ENCODE peak calls at places on chromosome 21, in nine cellular contexts. One of them, this sample, is unnamed.

GRCh38 chr21:28938726-28939125 is 54.0 kb downstream of the LTN1 start:
- DNase-seq in activated gamma-delta T cell treated with Interleukin-2 at 50 U/mL for 16 hours: no peak
- DNase-seq in fibroblast of the aortic adventitia: no peak
- DNase-seq in esophagus squamous epithelium: no peak
- DNase-seq in central memory CD4-positive, alpha-beta T cell: no peak
- DNase-seq in Ammon's horn: no peak
- DNase-seq in renal cortical epithelial cell: no peak
- DNase-seq in stimulated activated CD4-positive, alpha-beta T cell treated with anti-CD3 and anti-CD28 coated beads, TNF-alpha, amount 100 ng/mL, for 24 hours: no peak
- DNase-seq in PC-3: no peak
- DNase-seq in this sample: no peak

GRCh38 chr21:37475186-37475868 is 108.8 kb downstream of the DYRK1A start:
- DNase-seq in activated gamma-delta T cell treated with Interleukin-2 at 50 U/mL for 16 hours: no peak
- DNase-seq in fibroblast of the aortic adventitia: no peak
- DNase-seq in esophagus squamous epithelium: no peak
- DNase-seq in central memory CD4-positive, alpha-beta T cell: no peak
- DNase-seq in Ammon's horn: no peak
- DNase-seq in renal cortical epithelial cell: no peak
- DNase-seq in stimulated activated CD4-positive, alpha-beta T cell treated with anti-CD3 and anti-CD28 coated beads, TNF-alpha, amount 100 ng/mL, for 24 hours: no peak
- DNase-seq in PC-3: no peak
- DNase-seq in this sample: no peak

GRCh38 chr21:34653522-34653921 is 15.3 kb upstream of the CLIC6 start:
- DNase-seq in activated gamma-delta T cell treated with Interleukin-2 at 50 U/mL for 16 hours: no peak
- DNase-seq in fibroblast of the aortic adventitia: no peak
- DNase-seq in esophagus squamous epithelium: no peak
- DNase-seq in central memory CD4-positive, alpha-beta T cell: no peak
- DNase-seq in Ammon's horn: no peak
- DNase-seq in renal cortical epithelial cell: no peak
- DNase-seq in stimulated activated CD4-positive, alpha-beta T cell treated with anti-CD3 and anti-CD28 coated beads, TNF-alpha, amount 100 ng/mL, for 24 hours: no peak
- DNase-seq in PC-3: no peak
- DNase-seq in this sample: no peak

GRCh38 chr21:43900690-43901089 is 35.7 kb downstream of the AGPAT3 start:
- DNase-seq in activated gamma-delta T cell treated with Interleukin-2 at 50 U/mL for 16 hours: no peak
- DNase-seq in fibroblast of the aortic adventitia: no peak
- DNase-seq in esophagus squamous epithelium: no peak
- DNase-seq in central memory CD4-positive, alpha-beta T cell: no peak
- DNase-seq in Ammon's horn: no peak
- DNase-seq in renal cortical epithelial cell: no peak
- DNase-seq in stimulated activated CD4-positive, alpha-beta T cell treated with anti-CD3 and anti-CD28 coated beads, TNF-alpha, amount 100 ng/mL, for 24 hours: no peak
- DNase-seq in PC-3: no peak
- DNase-seq in this sample: no peak

GRCh38 chr21:37562920-37563640 is 196.5 kb downstream of the DYRK1A start:
- DNase-seq in activated gamma-delta T cell treated with Interleukin-2 at 50 U/mL for 16 hours: peak; percentile 11
- DNase-seq in fibroblast of the aortic adventitia: no peak
- DNase-seq in esophagus squamous epithelium: no peak
- DNase-seq in central memory CD4-positive, alpha-beta T cell: no peak
- DNase-seq in Ammon's horn: no peak
- DNase-seq in renal cortical epithelial cell: no peak
- DNase-seq in stimulated activated CD4-positive, alpha-beta T cell treated with anti-CD3 and anti-CD28 coated beads, TNF-alpha, amount 100 ng/mL, for 24 hours: no peak
- DNase-seq in PC-3: no peak
- DNase-seq in this sample: no peak

GRCh38 chr21:41482321-41482720 is 25.6 kb downstream of the TMPRSS2 start:
- DNase-seq in activated gamma-delta T cell treated with Interleukin-2 at 50 U/mL for 16 hours: no peak
- DNase-seq in fibroblast of the aortic adventitia: peak; percentile 18
- DNase-seq in esophagus squamous epithelium: no peak
- DNase-seq in central memory CD4-positive, alpha-beta T cell: no peak
- DNase-seq in Ammon's horn: no peak
- DNase-seq in renal cortical epithelial cell: peak; percentile 82
- DNase-seq in stimulated activated CD4-positive, alpha-beta T cell treated with anti-CD3 and anti-CD28 coated beads, TNF-alpha, amount 100 ng/mL, for 24 hours: no peak
- DNase-seq in PC-3: peak; percentile 40
- DNase-seq in this sample: no peak

GRCh38 chr21:44520326-44521300 is 19.4 kb downstream of the KRTAP10-1 start:
- DNase-seq in activated gamma-delta T cell treated with Interleukin-2 at 50 U/mL for 16 hours: no peak
- DNase-seq in fibroblast of the aortic adventitia: no peak
- DNase-seq in esophagus squamous epithelium: no peak
- DNase-seq in central memory CD4-positive, alpha-beta T cell: no peak
- DNase-seq in Ammon's horn: no peak
- DNase-seq in renal cortical epithelial cell: no peak
- DNase-seq in stimulated activated CD4-positive, alpha-beta T cell treated with anti-CD3 and anti-CD28 coated beads, TNF-alpha, amount 100 ng/mL, for 24 hours: no peak
- DNase-seq in PC-3: no peak
- DNase-seq in this sample: no peak

GRCh38 chr21:28215214-28215954 is 777.3 kb downstream of the LTN1 start:
- DNase-seq in activated gamma-delta T cell treated with Interleukin-2 at 50 U/mL for 16 hours: no peak
- DNase-seq in fibroblast of the aortic adventitia: peak; percentile 94
- DNase-seq in esophagus squamous epithelium: no peak
- DNase-seq in central memory CD4-positive, alpha-beta T cell: no peak
- DNase-seq in Ammon's horn: no peak
- DNase-seq in renal cortical epithelial cell: no peak
- DNase-seq in stimulated activated CD4-positive, alpha-beta T cell treated with anti-CD3 and anti-CD28 coated beads, TNF-alpha, amount 100 ng/mL, for 24 hours: no peak
- DNase-seq in PC-3: peak; percentile 92
- DNase-seq in this sample: no peak

GRCh38 chr21:43923391-43923790 is 58.4 kb downstream of the AGPAT3 start:
- DNase-seq in activated gamma-delta T cell treated with Interleukin-2 at 50 U/mL for 16 hours: no peak
- DNase-seq in fibroblast of the aortic adventitia: no peak
- DNase-seq in esophagus squamous epithelium: no peak
- DNase-seq in central memory CD4-positive, alpha-beta T cell: no peak
- DNase-seq in Ammon's horn: peak; percentile 73
- DNase-seq in renal cortical epithelial cell: peak; percentile 78
- DNase-seq in stimulated activated CD4-positive, alpha-beta T cell treated with anti-CD3 and anti-CD28 coated beads, TNF-alpha, amount 100 ng/mL, for 24 hours: no peak
- DNase-seq in PC-3: no peak
- DNase-seq in this sample: no peak

GRCh38 chr21:34526618-34527290 is 14.7 kb upstream of the KCNE1 start:
- DNase-seq in activated gamma-delta T cell treated with Interleukin-2 at 50 U/mL for 16 hours: no peak
- DNase-seq in fibroblast of the aortic adventitia: peak; percentile 100
- DNase-seq in esophagus squamous epithelium: no peak
- DNase-seq in central memory CD4-positive, alpha-beta T cell: no peak
- DNase-seq in Ammon's horn: peak; percentile 58
- DNase-seq in renal cortical epithelial cell: peak; percentile 100
- DNase-seq in stimulated activated CD4-positive, alpha-beta T cell treated with anti-CD3 and anti-CD28 coated beads, TNF-alpha, amount 100 ng/mL, for 24 hours: peak; percentile 16
- DNase-seq in PC-3: peak; percentile 97
- DNase-seq in this sample: peak; percentile 75

GRCh38 chr21:45388011-45388521 is 16.9 kb upstream of the COL18A1 start:
- DNase-seq in activated gamma-delta T cell treated with Interleukin-2 at 50 U/mL for 16 hours: no peak
- DNase-seq in fibroblast of the aortic adventitia: no peak
- DNase-seq in esophagus squamous epithelium: no peak
- DNase-seq in central memory CD4-positive, alpha-beta T cell: no peak
- DNase-seq in Ammon's horn: no peak
- DNase-seq in renal cortical epithelial cell: no peak
- DNase-seq in stimulated activated CD4-positive, alpha-beta T cell treated with anti-CD3 and anti-CD28 coated beads, TNF-alpha, amount 100 ng/mL, for 24 hours: no peak
- DNase-seq in PC-3: no peak
- DNase-seq in this sample: no peak

GRCh38 chr21:36589352-36589971 is 109.5 kb upstream of the SIM2 start:
- DNase-seq in activated gamma-delta T cell treated with Interleukin-2 at 50 U/mL for 16 hours: no peak
- DNase-seq in fibroblast of the aortic adventitia: peak; percentile 70
- DNase-seq in esophagus squamous epithelium: no peak
- DNase-seq in central memory CD4-positive, alpha-beta T cell: no peak
- DNase-seq in Ammon's horn: no peak
- DNase-seq in renal cortical epithelial cell: peak; percentile 10
- DNase-seq in stimulated activated CD4-positive, alpha-beta T cell treated with anti-CD3 and anti-CD28 coated beads, TNF-alpha, amount 100 ng/mL, for 24 hours: no peak
- DNase-seq in PC-3: peak; percentile 70
- DNase-seq in this sample: peak; percentile 74